ENCODE peak calls at places on chromosomes 7 and 10, in ten cellular contexts. G is kidney epithelial cell; Q is Karpas-422; F is suprapubic skin; M is CD8-positive, alpha-beta memory T cell; L is GM06990; T is left ventricle myocardium inferior; Z is OCI-LY7; C is CD8-positive, alpha-beta T cell; I is heart right ventricle. A is an unnamed sample.

GRCh38 chr7:65832281-65832680 is 40.6 kb upstream of the VKORC1L1 start:
- DNase-seq in T (no peak), I (no peak), Q (no peak), C (no peak), F (no peak), L (no peak), M (no peak), G (peak; percentile 7), Z (no peak), A (no peak)

GRCh38 chr10:84424731-84425165 is 96.4 kb downstream of the CCSER2 start:
- DNase-seq in F (peak; percentile 84), M (peak; percentile 19), C (peak; percentile 23), Z (no peak), I (peak; percentile 91), G (peak; percentile 91), L (no peak), Q (no peak), T (peak; percentile 85), A (no peak)

GRCh38 chr7:135792334-135792733 is 43.7 kb upstream of the FAM180A start:
- DNase-seq in C (no peak), Q (no peak), F (no peak), L (no peak), I (no peak), T (no peak), Z (no peak), G (no peak), M (no peak), A (no peak)

GRCh38 chr7:104891949-104892348 is 122.1 kb upstream of the KMT2E start:
- DNase-seq in L (no peak), M (no peak), C (no peak), I (no peak), Z (no peak), T (no peak), Q (no peak), G (no peak), F (no peak), A (no peak)

GRCh38 chr10:3777876-3778707 is 6.9 kb downstream of the KLF6 start:
- DNase-seq in G (no peak), M (no peak), Q (no peak), L (no peak), I (no peak), T (no peak), Z (no peak), F (no peak), C (no peak), A (no peak)

GRCh38 chr10:70267161-70267933 is 16.5 kb downstream of the NPFFR1 start:
- DNase-seq in G (peak; percentile 92), I (no peak), Q (peak; percentile 64), M (no peak), T (no peak), L (no peak), Z (peak; percentile 41), F (no peak), C (peak; percentile 14), A (peak; percentile 27)

GRCh38 chr10:50224330-50224952 is 26.9 kb downstream of the ASAH2 start:
- DNase-seq in L (peak; percentile 31), I (no peak), T (no peak), Q (peak; percentile 83), G (peak; percentile 23), F (no peak), Z (peak; percentile 68), M (peak; percentile 1), C (peak; percentile 7), A (peak; percentile 32)

GRCh38 chr7:44707558-44708230 is 41.0 kb upstream of the ZMIZ2 start:
- DNase-seq in F (peak; percentile 58), Z (no peak), M (no peak), Q (no peak), C (no peak), L (no peak), T (no peak), I (no peak), G (no peak), A (no peak)

GRCh38 chr10:37442882-37443281 is 317.5 kb downstream of the ANKRD30A start:
- DNase-seq in Z (no peak), I (no peak), F (no peak), L (no peak), Q (no peak), C (no peak), T (no peak), M (no peak), G (no peak), A (no peak)

GRCh38 chr10:82796510-82796909 is 921.5 kb downstream of the NRG3 start:
- DNase-seq in C (no peak), I (no peak), L (no peak), Z (peak; percentile 4), Q (peak; percentile 40), M (no peak), G (no peak), F (no peak), T (no peak), A (no peak)

GRCh38 chr10:119395287-119396007 is 147.1 kb downstream of the RGS10 start:
- DNase-seq in F (no peak), G (no peak), T (peak; percentile 62), Z (no peak), I (peak; percentile 58), L (no peak), M (no peak), Q (no peak), C (no peak), A (no peak)

GRCh38 chr7:116356333-116356965 is 143.1 kb upstream of the CAV2 start:
- DNase-seq in F (no peak), Z (no peak), T (no peak), Q (no peak), C (no peak), G (no peak), M (no peak), I (no peak), L (no peak), A (no peak)

GRCh38 chr7:157824011-157824818 is 487.4 kb downstream of the DNAJB6 start:
- DNase-seq in C (no peak), G (no peak), I (no peak), T (no peak), L (no peak), F (no peak), M (no peak), Z (no peak), Q (no peak), A (no peak)

GRCh38 chr10:60978287-60979115 is 34.5 kb upstream of the RHOBTB1 start:
- DNase-seq in I (no peak), M (no peak), Z (no peak), L (no peak), C (no peak), Q (no peak), T (no peak), G (no peak), F (no peak), A (no peak)

GRCh38 chr10:10092581-10092980 is 925.1 kb upstream of the CELF2 start:
- DNase-seq in I (no peak), Q (no peak), M (no peak), G (peak; percentile 10), L (no peak), C (no peak), T (peak; percentile 26), Z (no peak), F (peak; percentile 86), A (no peak)

GRCh38 chr10:91434041-91434440 is 23.9 kb downstream of the HECTD2 start:
- DNase-seq in Q (no peak), T (no peak), Z (no peak), C (no peak), M (no peak), I (no peak), F (no peak), L (no peak), G (no peak), A (no peak)

GRCh38 chr7:118755067-118755625 is 530.6 kb downstream of the ANKRD7 start:
- DNase-seq in I (no peak), C (no peak), L (no peak), Z (no peak), T (no peak), F (no peak), M (no peak), Q (no peak), G (no peak), A (no peak)

GRCh38 chr7:157684157-157684595 is 347.4 kb downstream of the DNAJB6 start:
- DNase-seq in Q (no peak), M (no peak), F (no peak), T (no peak), G (no peak), L (no peak), I (no peak), Z (no peak), C (no peak), A (no peak)

DNA sequence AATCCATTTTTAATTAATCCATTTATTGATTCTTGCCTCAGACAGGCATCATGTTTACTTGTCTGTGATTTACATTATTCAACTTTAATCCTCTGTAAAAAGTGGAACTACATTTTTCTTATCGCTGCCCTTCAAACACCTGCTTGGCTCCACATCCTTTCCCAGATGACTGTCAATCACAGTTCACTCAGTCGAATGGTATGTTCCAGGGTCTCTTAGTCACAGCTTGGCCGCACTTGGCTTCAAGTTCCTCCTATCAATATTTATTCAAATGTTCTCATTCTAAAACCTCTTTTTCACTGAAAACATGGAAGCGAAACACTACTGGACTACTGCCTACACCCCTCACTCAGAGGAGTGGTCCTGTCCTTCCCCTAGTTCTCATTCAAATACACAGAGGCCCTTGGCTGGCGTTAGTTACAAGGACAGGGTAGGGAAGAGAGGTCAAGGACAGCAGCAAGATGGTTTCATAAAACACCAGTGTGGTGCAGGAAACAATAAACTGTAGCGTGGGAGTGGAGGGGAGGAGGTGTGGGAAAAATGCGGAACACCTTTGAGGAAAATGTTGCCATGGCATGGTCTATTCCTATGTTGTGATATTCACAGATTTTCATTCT is 143.2 kb downstream of the USP6NL start:
- DNase-seq in Q (no peak), G (peak; percentile 63), T (no peak), Z (no peak), I (no peak), L (no peak), F (no peak), C (no peak), M (no peak), A (no peak)
- H3K36me3 ChIP-seq in Q (peaks cover 16% of the 10 kb centered on the region), G (no peaks in the 10 kb centered on the region), T (peaks cover 7% of the 10 kb centered on the region), Z (peaks cover 84% of the 10 kb centered on the region), I (peaks cover 3% of the 10 kb centered on the region), L (peaks cover 4% of the 10 kb centered on the region), F (peaks cover 13% of the 10 kb centered on the region), C (peaks cover 1% of the 10 kb centered on the region), M (no peaks in the 10 kb centered on the region), A (no peaks in the 10 kb centered on the region)

GRCh38 chr10:95908450-95908849 is 675 bp downstream of the CC2D2B start:
- DNase-seq in M (no peak), G (no peak), L (no peak), T (no peak), I (no peak), Q (no peak), Z (no peak), F (no peak), C (no peak), A (no peak)
- H3K4me3 ChIP-seq in M (no peak overlapping the region), G (no peak overlapping the region), L (no peak overlapping the region), T (peak overlapping the region; percentile 82), I (peak overlapping the region; percentile 69), Q (peak overlapping the region; percentile 75), Z (no peak overlapping the region), F (no peak overlapping the region), C (no peak overlapping the region), A (peak overlapping the region; percentile 71)

GRCh38 chr10:73842349-73842748 is 31.0 kb upstream of the NDST2 start:
- DNase-seq in I (no peak), G (no peak), F (no peak), Z (no peak), Q (peak; percentile 31), M (no peak), L (no peak), C (no peak), T (no peak), A (no peak)
- H3K36me3 ChIP-seq in I (no peaks in the 10 kb centered on the region), G (peaks cover 1% of the 10 kb centered on the region), F (peaks cover 80% of the 10 kb centered on the region), Z (peaks cover 28% of the 10 kb centered on the region), Q (peaks cover 12% of the 10 kb centered on the region), M (peaks cover 61% of the 10 kb centered on the region), L (peaks cover 8% of the 10 kb centered on the region), C (peaks cover 30% of the 10 kb centered on the region), T (peaks cover 68% of the 10 kb centered on the region), A (peaks cover 17% of the 10 kb centered on the region)

GRCh38 chr7:99410635-99411034 is 1.9 kb downstream of the BUD31 start:
- DNase-seq in G (no peak), I (no peak), M (no peak), Q (no peak), C (no peak), F (no peak), T (no peak), L (no peak), Z (no peak), A (no peak)
- H3K4me3 ChIP-seq in G (no peak overlapping the region), I (no peak overlapping the region), M (no peak overlapping the region), Q (peak overlapping the region; percentile 97), C (peak overlapping the region; percentile 15), F (no peak overlapping the region), T (no peak overlapping the region), L (no peak overlapping the region), Z (peak overlapping the region; percentile 92), A (peak overlapping the region; percentile 79)

A was measured in BE2C.